ENCODE peak calls at places on chromosomes 6 and 20, in six cellular contexts. V is activated CD4-positive, alpha-beta T cell treated with anti-CD3 and anti-CD28 coated beads, Interleukin-2, amount 50 U/mL, for 1 hour; J is NCI-H69; X is IMR-90; A is SHP77 treated with DMSO at 0.1 percent for 48 hours; H is psoas muscle. I is an unnamed sample.

GRCh38 chr6:149317656-149318571 is at the start of gene TAB2:
- DNase-seq in V (peak), X (no peak), J (peak), A (no peak), H (peak), I (peak)

GRCh38 chr6:38141045-38141444 is 321.5 kb downstream of the ZFAND3 start:
- DNase-seq in J (no peak), H (no peak), A (no peak), V (no peak), X (no peak), I (no peak)

GRCh38 chr6:50986319-50986718 is 167.6 kb downstream of the TFAP2B start:
- DNase-seq in A (no peak), V (no peak), X (no peak), H (no peak), J (no peak), I (no peak)

GRCh38 chr20:25867776-25868649 is 171.4 kb upstream of the ZNF337 start:
- DNase-seq in X (peak), A (peak), H (peak), V (peak), J (peak), I (peak)

GRCh38 chr20:19515074-19515473 is 243.0 kb upstream of the RIN2 start:
- DNase-seq in X (no peak), A (no peak), V (no peak), J (no peak), H (no peak), I (no peak)

GRCh38 chr6:138104618-138105213 is 2.5 kb downstream of the PERP start:
- DNase-seq in H (no peak), J (peak), X (no peak), A (peak), V (no peak), I (no peak)

GRCh38 chr6:101226677-101227135 is 166.8 kb upstream of the GRIK2 start:
- DNase-seq in A (no peak), X (peak), V (no peak), H (no peak), J (peak), I (peak)

GRCh38 chr6:3013486-3013885 is 13.8 kb downstream of the NQO2 start:
- DNase-seq in H (no peak), X (peak), J (peak), A (no peak), V (no peak), I (peak)

GRCh38 chr6:49776444-49776843 is 10.6 kb downstream of the PGK2 start:
- DNase-seq in J (no peak), H (no peak), X (no peak), A (no peak), V (no peak), I (no peak)

GRCh38 chr6:31763617-31763940 is 1.1 kb downstream of the SAPCD1 start:
- DNase-seq in J (peak), A (no peak), V (no peak), H (no peak), X (peak), I (peak)

GRCh38 chr6:21188505-21189223 is 404.9 kb upstream of the SOX4 start:
- DNase-seq in H (no peak), J (peak), V (no peak), X (no peak), A (peak), I (no peak)

GRCh38 chr6:134676307-134677281 is 273.3 kb downstream of the ALDH8A1 start:
- DNase-seq in V (no peak), J (peak), H (no peak), X (peak), A (peak), I (no peak)

I was measured in EL.